ENCODE peak calls at places on chromosomes 3 and 15, in ten cellular contexts. U is activated T-helper 17 cell treated with anti-CD3 and anti-CD28 coated beads, Interleukin-2, amount 50 U/mL, for 72 hours; O is naive thymus-derived CD8-positive, alpha-beta T cell; R is left cardiac atrium; Y is right lobe of liver; S is body of pancreas; V is activated naive CD8-positive, alpha-beta T cell treated with anti-CD3 and anti-CD28 coated beads, Interleukin-2, amount 10 ng/mL, durations not matched to agents 7 days and 5 days; Z is heart right ventricle; N is memory B cell; T is Right ventricle myocardium superior. W is an unnamed sample.

GRCh38 chr3:23804441-23805227 is 1.1 kb upstream of the UBE2E1 start:
- ATAC-seq in U (no peak), O (no peak), R (no peak), Y (no peak), S (no peak), V (no peak), Z (no peak), N (no peak), T (no peak), W (no peak)

GRCh38 chr3:39752019-39752637 is 57.3 kb upstream of the MYRIP start:
- ATAC-seq in U (no peak), O (no peak), R (peak), Y (peak), S (peak), V (no peak), Z (no peak), N (no peak), T (no peak), W (no peak)

GRCh38 chr15:82139823-82140268 is 94.0 kb upstream of the MEX3B start:
- ATAC-seq in U (no peak), O (no peak), R (peak), Y (peak), S (peak), V (no peak), Z (no peak), N (no peak), T (no peak), W (peak)

GRCh38 chr3:12155833-12156232 is 2.9 kb downstream of the TIMP4 start:
- ATAC-seq in U (no peak), O (no peak), R (peak), Y (peak), S (no peak), V (no peak), Z (peak), N (no peak), T (peak), W (peak)

GRCh38 chr3:89699229-89699628 is 591.8 kb downstream of the EPHA3 start:
- ATAC-seq in U (no peak), O (no peak), R (no peak), Y (no peak), S (no peak), V (no peak), Z (no peak), N (no peak), T (peak), W (no peak)

GRCh38 chr3:15045667-15046066 is 19.4 kb downstream of the MRPS25 start:
- ATAC-seq in U (no peak), O (no peak), R (peak), Y (no peak), S (no peak), V (no peak), Z (no peak), N (no peak), T (peak), W (no peak)

GRCh38 chr15:90959894-90960293 is 5.2 kb downstream of the RCCD1 start:
- ATAC-seq in U (no peak), O (no peak), R (peak), Y (no peak), S (no peak), V (no peak), Z (peak), N (no peak), T (peak), W (peak)

GRCh38 chr15:26372712-26373111 is 400.2 kb downstream of the GABRB3 start:
- ATAC-seq in U (no peak), O (no peak), R (no peak), Y (no peak), S (no peak), V (no peak), Z (no peak), N (no peak), T (no peak), W (no peak)

GRCh38 chr3:58236527-58237237 is 910 bp upstream of the ABHD6 start:
- ATAC-seq in U (no peak), O (no peak), R (peak), Y (peak), S (no peak), V (no peak), Z (no peak), N (no peak), T (peak), W (peak)

GRCh38 chr15:64912926-64913325 is 1.2 kb downstream of the ANKDD1A start:
- ATAC-seq in U (no peak), O (no peak), R (no peak), Y (no peak), S (no peak), V (no peak), Z (no peak), N (no peak), T (no peak), W (no peak)

GRCh38 chr3:31936661-31937060 is 44.4 kb downstream of the OSBPL10 start:
- ATAC-seq in U (peak), O (no peak), R (peak), Y (peak), S (no peak), V (no peak), Z (no peak), N (peak), T (no peak), W (no peak)